ENCODE peak calls at places on chromosomes 5 and 9, in five cellular contexts. X is skeletal muscle cell, K is HCT116, L is progenitor cell of endocrine pancreas, O is AG10803. Q is an unnamed sample.

GRCh38 chr9:14511452-14511851 is 181.8 kb downstream of the ZDHHC21 start:
- DNase-seq in O (no peak), X (no peak), K (no peak), L (no peak), Q (no peak)

GRCh38 chr5:149381261-149381985 is 2.3 kb upstream of the IL17B start:
- DNase-seq in K (no peak), L (no peak), X (no peak), O (no peak), Q (no peak)

GRCh38 chr5:29023541-29023940 is 1985.2 kb upstream of the CDH9 start:
- DNase-seq in L (no peak), O (no peak), X (no peak), K (no peak), Q (no peak)

GRCh38 chr9:91001146-91001611 is 199.6 kb downstream of the SYK start:
- DNase-seq in K (peak; percentile 85), L (no peak), O (peak; percentile 19), X (peak; percentile 36), Q (no peak)

GRCh38 chr5:95471922-95472321 is 80.8 kb downstream of the FAM81B start:
- DNase-seq in L (no peak), X (peak; percentile 12), K (no peak), O (peak; percentile 59), Q (no peak)

GRCh38 chr5:13354611-13355010 is 589.9 kb downstream of the DNAH5 start:
- DNase-seq in L (no peak), X (no peak), K (no peak), O (no peak), Q (no peak)

GRCh38 chr5:601771-602465 is 10.2 kb upstream of the CEP72 start:
- DNase-seq in L (no peak), X (no peak), O (no peak), K (no peak), Q (peak; percentile 75)

GRCh38 chr5:93062548-93062947 is 518.5 kb downstream of the NR2F1-AS1 start:
- DNase-seq in L (no peak), X (no peak), O (no peak), K (no peak), Q (no peak)

GRCh38 chr5:139445325-139446170 is 6.2 kb upstream of the DNAJC18 start:
- DNase-seq in O (peak; percentile 87), L (no peak), X (no peak), K (no peak), Q (no peak)